ENCODE peak calls at places on chromosomes 5 and 9, in six cellular contexts. B is PC-3; Y is HCT116; M is tibial artery; G is CD4-positive, alpha-beta memory T cell; D is suprapubic skin. N is an unnamed sample. For H3K4me1 and H3K27me3, the result is how much of the 10 kb centered on the place peaks cover.

GRCh38 chr5:72280655-72281069 is 39.4 kb downstream of the MRPS27 start:
- DNase-seq in M (no peak), G (no peak), B (peak), D (no peak), Y (peak), N (no peak)

GRCh38 chr5:16934123-16934522 is 2.0 kb downstream of the MYO10 start:
- DNase-seq in Y (peak), G (no peak), D (no peak), B (peak), M (peak), N (peak)

GRCh38 chr9:135248721-135249120 is 161.3 kb downstream of the OLFM1 start:
- DNase-seq in Y (no peak), G (no peak), B (no peak), D (no peak), M (no peak), N (no peak)

GRCh38 chr9:36772449-36773370 is 200.0 kb downstream of the MELK start:
- DNase-seq in Y (no peak), D (no peak), M (no peak), G (no peak), B (peak), N (no peak)

GRCh38 chr9:95171001-95171400 is 146.5 kb downstream of the FANCC start:
- DNase-seq in G (no peak), M (no peak), B (peak), Y (no peak), D (no peak), N (peak)

GRCh38 chr9:129624168-129624759 is 1.7 kb upstream of the NTMT1 start:
- DNase-seq in Y (peak), M (peak), B (peak), G (peak), D (no peak), N (no peak)

GRCh38 chr9:114305189-114305555 is 17.7 kb upstream of the ORM1 start:
- DNase-seq in M (peak), G (no peak), Y (no peak), B (no peak), D (no peak), N (no peak)

GRCh38 chr5:34059997-34060396 is 17.0 kb upstream of the C1QTNF3 start:
- DNase-seq in D (no peak), G (no peak), Y (no peak), B (no peak), M (no peak), N (no peak)

GRCh38 chr9:138046641-138047301 is 169.2 kb downstream of the CACNA1B start:
- DNase-seq in D (peak), M (peak), B (no peak), Y (no peak), G (no peak), N (no peak)

GRCh38 chr9:83932001-83932400 is 10.8 kb upstream of the KIF27 start:
- DNase-seq in G (no peak), Y (no peak), B (no peak), D (no peak), M (no peak), N (no peak)

GRCh38 chr5:132487841-132488555 is 2.6 kb downstream of the IRF1 start:
- DNase-seq in G (peak), D (no peak), M (peak), B (no peak), Y (no peak), N (peak)

GRCh38 chr9:129273136-129273895 is 95.3 kb upstream of the IER5L start:
- DNase-seq in Y (no peak), G (no peak), D (no peak), M (peak), B (no peak), N (no peak)

GRCh38 chr9:123399803-123400378 is 43.9 kb downstream of the CRB2 start:
- DNase-seq in D (no peak), Y (no peak), G (peak), B (peak), M (no peak), N (no peak)

DNA sequence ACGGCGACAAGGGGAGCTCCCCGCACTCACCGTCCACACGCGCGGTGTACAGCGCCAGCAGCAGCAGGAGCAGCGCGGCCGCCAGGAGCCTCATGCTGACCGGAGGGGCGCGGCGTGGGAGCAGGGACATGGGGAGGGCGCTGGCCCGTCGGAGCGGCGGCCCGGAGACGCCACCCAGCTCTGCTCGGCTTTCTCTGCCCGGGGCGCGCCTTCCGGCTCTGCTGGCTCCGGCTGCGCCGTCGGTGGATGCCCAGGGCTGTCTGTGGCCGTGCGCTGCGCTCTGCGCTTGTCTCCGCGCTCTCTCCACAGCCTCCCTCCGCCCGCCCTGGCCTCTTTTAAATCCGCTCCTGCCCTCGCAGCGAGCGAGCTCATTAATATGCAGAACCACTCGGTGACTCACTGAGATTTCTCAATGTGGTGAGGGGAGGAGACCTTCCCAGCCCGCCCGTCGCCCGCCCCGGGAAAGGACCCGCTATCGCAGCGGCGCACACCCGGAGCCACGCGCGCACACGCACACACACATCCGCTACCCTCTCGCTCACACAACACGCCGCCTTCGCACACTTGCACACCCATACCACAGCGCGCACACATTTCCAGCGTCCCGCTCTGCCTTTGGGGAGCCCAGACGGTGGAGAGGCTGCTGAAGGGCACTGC is at the start of gene CXCL14:
- DNase-seq in M (peak), B (no peak), Y (no peak), G (no peak), D (peak), N (peak)
- H3K4me3 ChIP-seq in M (peak), B (no peak), Y (no peak), G (no peak), D (peak), N (no peak)

DNA sequence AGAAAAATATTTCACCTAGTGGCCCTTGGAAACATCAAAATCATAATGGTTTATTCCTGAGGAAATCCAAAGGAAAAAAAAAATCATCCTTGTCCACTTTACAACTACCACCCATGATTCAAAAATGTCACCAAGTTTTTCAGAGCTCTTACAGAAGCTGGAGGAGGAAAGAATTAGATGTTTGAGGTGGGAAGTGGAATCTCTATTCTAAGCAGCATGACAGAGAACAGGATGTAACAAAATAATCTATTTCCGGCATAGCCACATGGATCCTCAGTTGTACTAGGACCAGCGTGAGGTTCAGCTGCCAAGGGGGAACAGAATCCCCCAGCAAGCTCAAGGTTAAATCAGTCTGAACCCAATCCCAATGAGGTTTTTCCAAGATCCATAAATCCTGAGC is 40.2 kb downstream of the FBXW11 start:
- DNase-seq in M (no peak), D (no peak), B (no peak), Y (no peak), G (no peak), N (no peak)
- H3K4me1 ChIP-seq in M (half or more), D (under half), B (under half), Y (under half), G (half or more), N (under half)

GRCh38 chr5:50963647-50964584 is 297.5 kb downstream of the PARP8 start:
- DNase-seq in M (no peak), B (no peak), G (no peak), Y (no peak), D (no peak), N (no peak)
- H3K27me3 ChIP-seq in M (half or more), B (under half), G (half or more), Y (under half), D (half or more), N (under half)

DNA sequence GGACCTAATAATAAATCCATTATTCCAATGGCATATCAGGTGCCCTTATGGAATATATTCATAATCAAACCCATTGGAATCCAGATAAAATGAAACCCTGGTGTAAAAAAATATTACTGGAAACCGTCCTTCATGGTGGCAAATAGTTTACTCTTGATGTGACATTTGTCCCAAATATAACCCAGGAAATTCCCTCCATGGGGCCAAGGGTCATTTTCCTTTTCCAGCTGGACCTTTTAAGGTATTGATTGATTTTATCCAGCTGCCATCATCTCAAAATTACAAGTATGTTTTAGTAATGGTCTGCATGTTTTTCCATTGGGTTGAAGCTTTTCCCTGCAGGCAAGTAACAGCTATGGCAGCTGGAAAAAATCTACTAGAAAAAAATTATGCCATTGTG is 8.4 kb upstream of the UGT3A1 start:
- DNase-seq in B (no peak), M (no peak), D (no peak), G (no peak), Y (no peak), N (no peak)
- H3K4me3 ChIP-seq in B (no peak), M (no peak), D (no peak), G (no peak), Y (no peak), N (no peak)

DNA sequence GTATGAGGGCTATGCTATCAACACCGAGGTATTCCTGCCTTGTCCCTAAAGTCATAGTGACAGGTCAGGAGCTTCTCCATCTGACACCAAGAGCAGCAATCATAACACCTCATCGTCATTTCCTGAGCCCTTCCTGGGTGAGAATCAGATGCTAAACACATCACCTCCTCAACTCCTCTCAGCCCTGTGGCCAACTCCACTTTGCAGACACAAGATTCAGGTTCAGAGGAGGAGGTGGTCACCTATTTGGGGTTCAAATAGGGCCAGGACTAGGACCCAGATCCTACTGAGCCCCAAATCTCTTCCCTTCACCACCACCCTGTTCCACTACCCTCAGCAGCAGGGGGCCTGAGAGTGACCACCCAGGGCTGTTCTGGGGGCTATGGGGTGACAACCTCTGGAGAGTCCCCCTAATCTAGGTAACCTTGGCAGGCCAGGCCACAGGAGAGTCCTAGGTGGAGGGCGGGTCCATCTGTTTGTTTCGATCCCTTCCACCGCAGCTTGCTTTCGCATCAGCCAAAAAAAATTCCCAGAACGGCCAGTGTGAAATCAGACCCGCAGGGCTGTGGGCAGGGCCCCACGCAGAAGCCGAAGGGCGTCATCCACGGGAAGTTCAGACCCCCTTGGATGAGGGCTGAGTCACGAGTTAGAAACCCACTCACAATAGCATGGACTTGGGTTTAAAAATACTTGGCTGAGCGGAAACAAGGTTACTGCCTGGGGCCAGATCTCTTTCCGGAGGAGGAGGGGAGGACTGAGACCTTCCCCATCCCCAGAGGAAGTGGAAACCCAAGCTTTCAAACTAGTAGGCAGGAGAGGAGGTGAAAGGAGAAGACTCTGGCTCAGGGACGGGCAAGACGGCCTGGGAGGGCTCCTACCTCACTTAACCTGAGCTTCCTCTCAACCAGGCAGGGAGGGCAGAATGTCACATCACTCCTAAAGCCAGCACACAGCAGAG is 8.7 kb downstream of the STK10 start:
- DNase-seq in G (peak), D (no peak), Y (no peak), B (no peak), M (no peak), N (peak)
- H3K4me1 ChIP-seq in G (half or more), D (under half), Y (under half), B (under half), M (under half), N (under half)

N was measured in SJSA1.